ENCODE peak calls at places on chromosomes 13 and 19, in nine cellular contexts. O is tibial nerve, Q is astrocyte of the spinal cord, C is adrenal gland, T is heart left ventricle, Y is body of pancreas, U is epithelial cell of esophagus, K is PC-3, M is lung. E is an unnamed sample.

GRCh38 chr13:38348890-38349289 is 761 bp upstream of the UFM1 start:
- DNase-seq in Y (no peak), K (peak; percentile 30), U (peak; percentile 72), O (no peak), M (no peak), T (no peak), C (peak; percentile 12), Q (peak; percentile 48), E (no peak)

GRCh38 chr19:7856679-7857663 is 17.2 kb downstream of the PRR36 start:
- DNase-seq in M (no peak), O (no peak), Y (no peak), C (no peak), K (no peak), Q (no peak), T (no peak), U (no peak), E (peak; percentile 42)

GRCh38 chr13:88764103-88764502 is 1092.9 kb downstream of the SLITRK5 start:
- DNase-seq in Q (no peak), O (no peak), K (no peak), Y (no peak), T (no peak), C (no peak), U (no peak), M (no peak), E (no peak)

GRCh38 chr13:47455581-47455980 is 545.5 kb downstream of the SUCLA2 start:
- DNase-seq in T (no peak), U (no peak), Y (peak; percentile 7), K (peak; percentile 51), M (no peak), O (no peak), Q (no peak), C (no peak), E (no peak)

GRCh38 chr19:54345938-54346386 is 7.0 kb upstream of the LILRA4 start:
- DNase-seq in Q (no peak), O (peak; percentile 40), C (no peak), Y (no peak), K (no peak), M (no peak), U (no peak), T (no peak), E (peak; percentile 9)

GRCh38 chr13:21338651-21339278 is 120.3 kb downstream of the ZDHHC20 start:
- DNase-seq in Q (no peak), C (no peak), T (no peak), O (no peak), M (no peak), K (peak; percentile 2), U (no peak), Y (no peak), E (no peak)

GRCh38 chr13:79393564-79394249 is 12.3 kb downstream of the RBM26 start:
- DNase-seq in C (no peak), M (no peak), Q (no peak), Y (no peak), U (no peak), K (peak; percentile 15), O (peak; percentile 14), T (no peak), E (no peak)

GRCh38 chr19:46660601-46661019 is 372 bp downstream of the DACT3 start:
- DNase-seq in Y (no peak), U (no peak), M (no peak), Q (no peak), C (no peak), K (no peak), O (no peak), T (peak; percentile 53), E (peak; percentile 64)

GRCh38 chr19:43526884-43527859 is at the start of gene ETHE1:
- DNase-seq in C (peak; percentile 89), Y (peak; percentile 88), K (peak; percentile 54), U (peak; percentile 70), M (peak; percentile 81), Q (peak; percentile 49), T (peak; percentile 87), O (peak; percentile 70), E (peak; percentile 76)
- TF ChIP-seq CTCF in C (no peak), Y (no peak), K (no peak), U (no peak), M (no peak), Q (no peak), T (peak; percentile 17), O (no peak), E (no peak)

GRCh38 chr19:497861-498590 is 1.7 kb downstream of the MADCAM1 start:
- DNase-seq in T (peak; percentile 20), Q (no peak), Y (no peak), U (no peak), O (no peak), C (no peak), K (no peak), M (no peak), E (no peak)

GRCh38 chr19:498977-499623 is 2.8 kb downstream of the MADCAM1 start:
- DNase-seq in Q (no peak), M (no peak), K (no peak), C (no peak), T (no peak), Y (no peak), U (no peak), O (no peak), E (no peak)

GRCh38 chr19:498591-498950 is 2.3 kb downstream of the MADCAM1 start:
- DNase-seq in Y (no peak), C (no peak), M (no peak), T (no peak), Q (no peak), U (no peak), O (no peak), K (no peak), E (no peak)

GRCh38 chr19:496333-496634 is at the start of gene MADCAM1:
- DNase-seq in K (no peak), Y (no peak), C (no peak), Q (no peak), T (no peak), O (no peak), U (no peak), M (no peak), E (no peak)

DNA sequence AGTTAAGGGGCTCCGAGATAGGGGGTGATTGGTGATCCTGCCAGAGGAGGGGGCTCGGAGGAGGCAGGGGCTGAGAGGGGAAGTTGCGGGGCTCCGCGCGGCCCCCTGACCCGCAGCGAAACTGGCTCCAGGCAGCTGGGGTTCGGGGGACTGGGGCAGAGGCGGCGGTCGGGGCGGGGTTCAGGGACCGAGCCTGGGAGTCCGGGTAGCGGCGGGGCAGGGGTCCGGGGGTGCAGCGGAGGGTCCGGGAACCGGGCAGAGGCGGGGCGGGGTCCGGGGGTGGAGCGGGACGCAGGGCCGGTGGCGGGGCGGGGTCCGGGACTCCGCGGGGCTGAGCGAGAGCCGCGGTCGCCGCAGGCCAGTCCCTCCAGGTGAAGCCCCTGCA is 1.2 kb downstream of the MADCAM1 start:
- DNase-seq in M (no peak), T (peak; percentile 27), Y (no peak), K (no peak), C (no peak), Q (no peak), O (no peak), U (no peak), E (no peak)
- H3K4me3 ChIP-seq in M (no peak overlapping the region), T (no peak overlapping the region), Y (no peak overlapping the region), K (no peak overlapping the region), C (no peak overlapping the region), Q (no peak overlapping the region), O (no peak overlapping the region), U (no peak overlapping the region), E (no peak overlapping the region)

GRCh38 chr19:1849999-1850398 is 1.7 kb upstream of the REXO1 start:
- DNase-seq in K (no peak), T (no peak), O (no peak), C (no peak), Y (no peak), M (no peak), U (no peak), Q (no peak), E (no peak)

GRCh38 chr19:1852729-1853128 is 4.4 kb upstream of the REXO1 start:
- DNase-seq in O (no peak), U (no peak), M (no peak), K (no peak), C (no peak), Y (no peak), T (no peak), Q (no peak), E (no peak)

GRCh38 chr19:1851581-1852293 is 3.5 kb upstream of the REXO1 start:
- DNase-seq in C (no peak), O (no peak), T (no peak), Y (no peak), Q (no peak), K (no peak), U (no peak), M (no peak), E (no peak)

GRCh38 chr19:1852294-1852646 is 4.0 kb upstream of the REXO1 start:
- DNase-seq in Q (no peak), K (no peak), T (no peak), Y (no peak), U (no peak), M (no peak), O (no peak), C (no peak), E (no peak)

GRCh38 chr19:1850809-1851544 is 2.7 kb upstream of the REXO1 start:
- DNase-seq in C (no peak), U (no peak), K (peak; percentile 30), O (no peak), Y (no peak), T (no peak), Q (no peak), M (no peak), E (no peak)
- TF ChIP-seq CTCF in C (no peak), U (peak; percentile 27), K (peak; percentile 31), O (no peak), Y (no peak), T (no peak), Q (no peak), M (no peak), E (peak; percentile 8)

GRCh38 chr13:33351324-33351723 is 65.8 kb upstream of the STARD13 start:
- DNase-seq in U (peak; percentile 33), M (no peak), C (no peak), K (peak; percentile 55), T (no peak), Y (no peak), O (no peak), Q (peak; percentile 65), E (no peak)

GRCh38 chr13:33349996-33350826 is 64.7 kb upstream of the STARD13 start:
- DNase-seq in Y (peak; percentile 77), O (peak; percentile 41), M (peak; percentile 48), K (peak; percentile 37), U (peak; percentile 38), Q (peak; percentile 39), T (peak; percentile 60), C (peak; percentile 73), E (no peak)

GRCh38 chr13:33348366-33348765 is 62.8 kb upstream of the STARD13 start:
- DNase-seq in O (no peak), U (no peak), Y (no peak), M (no peak), K (peak; percentile 62), T (no peak), C (no peak), Q (peak; percentile 33), E (no peak)

GRCh38 chr13:33347866-33348265 is 62.3 kb upstream of the STARD13 start:
- DNase-seq in M (no peak), O (no peak), T (no peak), K (no peak), C (no peak), Q (peak; percentile 7), Y (no peak), U (no peak), E (no peak)

DNA sequence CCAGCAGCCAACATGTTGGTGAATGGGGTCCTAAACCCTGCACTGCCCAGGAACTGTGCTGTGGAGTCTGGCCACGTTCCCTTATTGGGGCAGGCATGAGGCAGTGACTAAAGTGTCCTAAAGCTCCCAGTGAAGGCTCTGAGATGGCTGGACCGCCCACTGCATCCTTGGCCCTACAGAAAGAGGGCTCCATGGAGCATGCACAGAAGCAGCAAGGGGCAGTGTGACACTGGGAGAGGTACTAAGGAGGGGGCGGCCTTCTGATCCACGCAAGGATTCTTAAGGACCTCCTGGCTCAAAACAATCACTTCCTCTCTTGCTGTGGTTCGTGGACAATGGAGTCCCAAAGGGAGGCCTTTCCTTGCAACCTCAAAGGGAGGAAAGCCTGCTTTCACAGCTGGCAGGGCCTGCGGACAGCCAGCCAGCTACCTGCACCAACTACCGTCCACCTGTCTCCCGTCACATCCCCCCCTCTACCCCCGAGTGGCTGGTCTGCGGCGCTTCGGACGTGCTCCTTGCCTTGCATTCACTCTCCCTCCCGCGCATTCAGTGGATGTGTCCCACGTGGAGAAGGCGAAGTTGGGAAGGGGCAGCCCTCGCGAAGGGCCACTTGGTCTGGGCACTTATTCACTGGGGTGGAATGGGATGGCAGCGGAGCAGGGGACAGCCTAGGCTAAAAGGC is 63.9 kb upstream of the STARD13 start:
- DNase-seq in C (peak; percentile 17), T (peak; percentile 40), Q (no peak), Y (peak; percentile 46), M (no peak), O (peak; percentile 23), U (no peak), K (peak; percentile 43), E (no peak)
- H3K4me3 ChIP-seq in C (peak overlapping the region; percentile 91), T (peak overlapping the region; percentile 90), Q (peak overlapping the region; percentile 73), Y (peak overlapping the region; percentile 75), M (peak overlapping the region; percentile 84), O (peak overlapping the region; percentile 77), U (peak overlapping the region; percentile 55), K (peak overlapping the region; percentile 96), E (peak overlapping the region; percentile 86)